ENCODE peak calls at places on chromosomes 7 and 10, in six cellular contexts. A, Q, G, I, S and Z are unnamed samples.

GRCh38 chr7:19116121-19117080 is 1.0 kb downstream of the TWIST1 start:
- DNase-seq in A (no peak), Q (peak; percentile 38), G (no peak), I (peak; percentile 28), S (peak; percentile 64), Z (peak; percentile 74)

GRCh38 chr7:9718071-9718470 is 1255.6 kb upstream of the PHF14 start:
- DNase-seq in A (no peak), Q (no peak), G (no peak), I (no peak), S (no peak), Z (no peak)

GRCh38 chr10:29105516-29106215 is 183.2 kb upstream of the LYZL1 start:
- DNase-seq in A (no peak), Q (peak; percentile 62), G (no peak), I (no peak), S (no peak), Z (no peak)

GRCh38 chr7:122397381-122397780 is 92.8 kb upstream of the FEZF1 start:
- DNase-seq in A (no peak), Q (no peak), G (no peak), I (no peak), S (no peak), Z (no peak)

GRCh38 chr10:74882427-74882826 is 56.0 kb downstream of the KAT6B start:
- DNase-seq in A (no peak), Q (peak; percentile 63), G (no peak), I (no peak), S (no peak), Z (no peak)

GRCh38 chr10:111756541-111757061 is 427.0 kb downstream of the GPAM start:
- DNase-seq in A (no peak), Q (peak; percentile 6), G (no peak), I (peak; percentile 22), S (no peak), Z (no peak)

GRCh38 chr7:37952240-37952639 is 31.8 kb downstream of the EPDR1 start:
- DNase-seq in A (no peak), Q (no peak), G (peak; percentile 52), I (no peak), S (no peak), Z (no peak)

GRCh38 chr10:50846753-50847152 is 38.7 kb downstream of the A1CF start:
- DNase-seq in A (no peak), Q (no peak), G (no peak), I (no peak), S (no peak), Z (no peak)

GRCh38 chr10:11270135-11270857 is 252.6 kb downstream of the CELF2 start:
- DNase-seq in A (peak; percentile 73), Q (peak; percentile 63), G (peak; percentile 64), I (peak; percentile 65), S (peak; percentile 76), Z (peak; percentile 90)

GRCh38 chr7:18294408-18294807 is 201.1 kb upstream of the HDAC9 start:
- DNase-seq in A (no peak), Q (no peak), G (no peak), I (no peak), S (no peak), Z (no peak)

GRCh38 chr10:80163741-80164341 is 31.3 kb downstream of the PLAC9 start:
- DNase-seq in A (no peak), Q (peak; percentile 92), G (no peak), I (peak; percentile 61), S (no peak), Z (no peak)

GRCh38 chr7:117489911-117490310 is 10.1 kb downstream of the CFTR start:
- DNase-seq in A (no peak), Q (no peak), G (no peak), I (no peak), S (no peak), Z (no peak)

GRCh38 chr10:12499066-12499465 is 149.7 kb downstream of the CAMK1D start:
- DNase-seq in A (no peak), Q (no peak), G (no peak), I (no peak), S (no peak), Z (no peak)

GRCh38 chr7:2621948-2622640 is 9.7 kb upstream of the TTYH3 start:
- DNase-seq in A (no peak), Q (peak; percentile 63), G (no peak), I (no peak), S (no peak), Z (peak; percentile 73)

GRCh38 chr10:79116801-79117723 is 48.3 kb downstream of the ZMIZ1 start:
- DNase-seq in A (no peak), Q (peak; percentile 85), G (no peak), I (no peak), S (peak; percentile 76), Z (peak; percentile 76)

GRCh38 chr7:73351447-73352167 is 23.6 kb downstream of the FKBP6 start:
- DNase-seq in A (no peak), Q (no peak), G (no peak), I (no peak), S (no peak), Z (peak; percentile 4)

GRCh38 chr10:17673517-17674051 is 29.6 kb downstream of the STAM start:
- DNase-seq in A (no peak), Q (peak; percentile 89), G (no peak), I (no peak), S (no peak), Z (no peak)

GRCh38 chr10:94407668-94408067 is 5.3 kb downstream of the TBC1D12 start:
- DNase-seq in A (no peak), Q (no peak), G (no peak), I (no peak), S (no peak), Z (no peak)

GRCh38 chr7:87876759-87877234 is 504 bp downstream of the DBF4 start:
- DNase-seq in A (peak; percentile 21), Q (peak; percentile 81), G (peak; percentile 68), I (peak; percentile 41), S (peak; percentile 83), Z (peak; percentile 93)

GRCh38 chr7:1535695-1536094 is 5.2 kb downstream of the MAFK start:
- DNase-seq in A (no peak), Q (peak; percentile 39), G (no peak), I (peak; percentile 23), S (no peak), Z (peak; percentile 71)

GRCh38 chr7:226281-226882 is 34.0 kb downstream of the FAM20C start:
- DNase-seq in A (no peak), Q (peak; percentile 75), G (no peak), I (no peak), S (no peak), Z (no peak)

GRCh38 chr7:157963526-157963925 is 624.1 kb downstream of the PTPRN2 start:
- DNase-seq in A (no peak), Q (no peak), G (no peak), I (no peak), S (no peak), Z (peak; percentile 36)
- H3K9me3 ChIP-seq in A (no peaks in the 10 kb centered on the region), Q (peaks cover 26% of the 10 kb centered on the region), G (peaks cover 5% of the 10 kb centered on the region), I (no peaks in the 10 kb centered on the region), S (no peaks in the 10 kb centered on the region), Z (peaks cover 9% of the 10 kb centered on the region)

DNA sequence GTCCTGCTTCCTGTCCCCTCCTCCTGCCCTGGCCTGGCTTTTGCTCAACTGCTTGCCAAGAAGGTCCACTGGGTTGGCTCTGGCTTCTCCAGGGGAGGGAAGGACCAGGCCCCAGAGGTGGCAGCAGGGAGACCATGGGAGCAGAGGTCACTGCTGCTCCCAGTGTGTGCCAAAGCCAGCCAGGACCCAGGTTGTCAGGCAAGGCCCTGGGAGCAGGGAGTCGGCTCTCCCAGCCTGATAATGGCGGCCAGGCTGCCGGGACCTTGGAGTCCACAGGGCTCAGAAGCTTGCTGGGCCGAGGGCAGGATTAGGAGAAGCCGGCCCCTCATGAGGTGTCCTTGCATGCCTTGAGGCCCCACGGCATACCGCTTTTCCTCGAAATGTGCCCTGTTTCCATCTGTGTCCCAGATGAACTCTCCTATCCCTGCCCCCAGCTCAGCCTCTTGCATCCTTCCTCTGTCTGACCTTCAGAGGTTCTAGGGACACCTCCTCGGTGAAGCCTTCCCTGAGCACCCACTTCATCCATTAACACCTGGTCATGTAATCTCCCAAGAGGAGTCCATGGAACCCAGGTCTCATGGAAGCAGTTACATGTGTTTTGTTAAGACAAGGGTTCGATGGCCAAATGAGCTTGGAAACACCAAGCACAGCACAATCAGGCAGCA is 124.0 kb downstream of the NEURL1 start:
- DNase-seq in A (no peak), Q (no peak), G (no peak), I (no peak), S (no peak), Z (no peak)
- H3K4me1 ChIP-seq in A (no peaks in the 10 kb centered on the region), Q (peaks cover 6% of the 10 kb centered on the region), G (no peaks in the 10 kb centered on the region), I (peaks cover 30% of the 10 kb centered on the region), S (peaks cover 29% of the 10 kb centered on the region), Z (no peaks in the 10 kb centered on the region)

DNA sequence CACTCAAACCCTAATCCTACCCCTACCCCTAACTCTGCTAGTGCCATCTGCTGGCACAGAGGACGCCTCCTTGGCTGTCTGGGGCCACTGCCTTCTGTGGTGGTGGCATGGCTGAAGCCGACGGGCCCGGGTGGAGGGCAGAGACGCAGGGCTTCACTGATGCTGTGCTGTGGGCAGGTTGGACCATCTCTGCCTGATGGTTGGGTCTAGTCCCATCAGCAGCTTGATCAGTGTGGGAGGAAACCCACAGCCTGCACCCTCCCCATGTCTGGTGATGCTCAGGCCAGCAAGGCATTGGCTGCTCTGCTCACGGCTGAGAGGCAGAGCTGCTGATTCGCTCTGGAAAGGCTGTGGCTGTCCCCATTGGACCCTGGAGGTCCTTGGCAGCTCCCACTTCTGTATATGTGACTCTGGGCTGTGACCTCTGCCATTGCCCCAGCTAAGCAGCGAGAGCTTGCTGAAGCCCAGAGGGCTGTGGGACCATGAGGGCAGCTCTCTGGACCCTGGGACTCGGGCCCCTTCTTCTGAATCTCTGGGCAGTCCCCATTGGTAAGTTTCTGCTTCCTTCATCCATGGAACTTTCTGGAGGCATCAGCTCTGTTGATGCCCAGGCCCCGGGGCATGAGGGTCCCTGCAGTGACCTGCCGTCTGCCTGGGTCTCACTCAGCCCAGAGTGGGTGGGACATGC is at the start of gene SCART1:
- DNase-seq in A (peak; percentile 56), Q (no peak), G (no peak), I (no peak), S (no peak), Z (no peak)
- H3K9me3 ChIP-seq in A (peaks cover under 1% of the 10 kb centered on the region), Q (peaks cover 11% of the 10 kb centered on the region), G (peaks cover 3% of the 10 kb centered on the region), I (no peaks in the 10 kb centered on the region), S (peaks cover 6% of the 10 kb centered on the region), Z (no peaks in the 10 kb centered on the region)

DNA sequence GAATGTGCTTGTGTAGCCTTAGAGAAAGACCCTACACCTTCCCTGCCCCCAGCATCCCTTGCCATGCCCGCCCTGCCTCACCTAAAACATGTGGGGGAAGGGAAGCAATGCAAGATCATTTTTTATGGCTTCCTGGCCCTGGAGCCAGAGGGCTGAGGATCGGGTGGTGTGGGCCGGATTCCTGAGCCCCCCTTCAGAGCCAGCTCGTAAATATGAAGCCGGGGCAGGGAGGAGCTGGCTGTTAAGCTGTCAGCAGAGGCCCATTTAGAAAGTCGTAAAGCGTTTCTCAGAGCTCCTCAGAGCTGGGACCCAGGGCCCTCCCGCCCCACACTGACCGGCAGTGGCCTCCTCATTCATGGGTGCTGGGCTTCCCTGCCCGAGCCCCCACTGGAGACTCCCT is 23.9 kb downstream of the UNC5B start:
- DNase-seq in A (no peak), Q (peak; percentile 61), G (no peak), I (peak; percentile 75), S (no peak), Z (no peak)
- H3K4me1 ChIP-seq in A (no peaks in the 10 kb centered on the region), Q (peaks cover 10% of the 10 kb centered on the region), G (no peaks in the 10 kb centered on the region), I (peaks cover 36% of the 10 kb centered on the region), S (peaks cover 56% of the 10 kb centered on the region), Z (peaks cover 66% of the 10 kb centered on the region)

DNA sequence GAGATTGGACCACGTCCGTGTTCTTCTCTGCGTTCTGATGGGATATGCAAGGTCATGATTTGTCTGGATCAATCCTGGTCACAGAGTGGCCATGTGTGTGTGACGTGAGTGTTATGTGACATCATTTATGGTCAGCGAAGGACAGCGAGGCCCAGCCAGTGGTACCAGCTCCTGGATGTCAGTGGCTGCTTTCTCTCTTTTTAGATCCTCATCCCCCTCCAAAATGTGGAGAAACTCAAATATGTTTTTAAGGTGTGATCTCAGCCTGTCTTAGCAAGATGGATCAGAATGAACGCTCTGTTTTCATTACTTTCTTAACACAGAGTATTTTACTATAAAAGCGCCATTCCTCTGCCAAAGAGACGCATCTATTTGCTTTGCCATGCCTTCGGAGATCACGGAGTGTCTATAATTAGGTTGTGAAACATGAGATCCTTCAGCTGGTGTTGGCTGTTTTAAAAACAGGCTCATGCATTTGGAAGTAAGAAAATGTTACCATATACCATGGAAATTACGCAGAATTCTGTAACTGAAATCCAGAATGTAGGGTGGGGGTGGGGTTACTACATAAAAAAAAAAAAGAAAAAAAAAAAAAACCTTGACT is 245.5 kb upstream of the TCERG1L start:
- DNase-seq in A (no peak), Q (no peak), G (no peak), I (no peak), S (no peak), Z (peak; percentile 49)
- H3K9me3 ChIP-seq in A (no peaks in the 10 kb centered on the region), Q (no peaks in the 10 kb centered on the region), G (no peaks in the 10 kb centered on the region), I (no peaks in the 10 kb centered on the region), S (no peaks in the 10 kb centered on the region), Z (no peaks in the 10 kb centered on the region)